ENCODE peak calls at places on chromosomes 3 and 15, in five cellular contexts. One of them, this sample, is unnamed.

GRCh38 chr3:99542771-99543518 is 95.4 kb upstream of the COL8A1 start:
- DNase-seq in HepG2: no peak
- DNase-seq in K562: no peak
- DNase-seq in H1: no peak
- DNase-seq in GM12878: no peak
- DNase-seq in this sample: peak

GRCh38 chr3:31659246-31659645 is 126.5 kb downstream of the STT3B start:
- DNase-seq in HepG2: no peak
- DNase-seq in K562: no peak
- DNase-seq in H1: no peak
- DNase-seq in GM12878: no peak
- DNase-seq in this sample: no peak

GRCh38 chr3:115553796-115554495 is 69.4 kb upstream of the GAP43 start:
- DNase-seq in HepG2: no peak
- DNase-seq in K562: no peak
- DNase-seq in H1: no peak
- DNase-seq in GM12878: no peak
- DNase-seq in this sample: peak

GRCh38 chr15:39474657-39475056 is 106.2 kb upstream of the THBS1 start:
- DNase-seq in HepG2: no peak
- DNase-seq in K562: no peak
- DNase-seq in H1: no peak
- DNase-seq in GM12878: no peak
- DNase-seq in this sample: no peak

GRCh38 chr3:22159004-22159695 is 408.1 kb upstream of the ZNF385D start:
- DNase-seq in HepG2: peak
- DNase-seq in K562: no peak
- DNase-seq in H1: no peak
- DNase-seq in GM12878: no peak
- DNase-seq in this sample: no peak

GRCh38 chr3:111539351-111540331 is 2.4 kb upstream of the CD96 start:
- DNase-seq in HepG2: peak
- DNase-seq in K562: peak
- DNase-seq in H1: peak
- DNase-seq in GM12878: peak
- DNase-seq in this sample: peak

GRCh38 chr3:113377158-113377557 is 64.1 kb downstream of the CFAP44 start:
- DNase-seq in HepG2: peak
- DNase-seq in K562: no peak
- DNase-seq in H1: no peak
- DNase-seq in GM12878: peak
- DNase-seq in this sample: no peak

GRCh38 chr3:137204409-137204808 is 246.6 kb downstream of the IL20RB start:
- DNase-seq in HepG2: no peak
- DNase-seq in K562: no peak
- DNase-seq in H1: no peak
- DNase-seq in GM12878: no peak
- DNase-seq in this sample: no peak

GRCh38 chr15:98648654-98649537 is 557 bp downstream of the IGF1R start:
- DNase-seq in HepG2: no peak
- DNase-seq in K562: peak
- DNase-seq in H1: no peak
- DNase-seq in GM12878: no peak
- DNase-seq in this sample: peak

GRCh38 chr3:17478673-17479072 is 263.8 kb downstream of the TBC1D5 start:
- DNase-seq in HepG2: peak
- DNase-seq in K562: no peak
- DNase-seq in H1: no peak
- DNase-seq in GM12878: no peak
- DNase-seq in this sample: no peak

GRCh38 chr3:111910806-111911205 is 51.7 kb downstream of the PHLDB2 start:
- DNase-seq in HepG2: no peak
- DNase-seq in K562: no peak
- DNase-seq in H1: no peak
- DNase-seq in GM12878: no peak
- DNase-seq in this sample: no peak

GRCh38 chr3:131454501-131454900 is 48.3 kb downstream of the MRPL3 start:
- DNase-seq in HepG2: no peak
- DNase-seq in K562: no peak
- DNase-seq in H1: no peak
- DNase-seq in GM12878: no peak
- DNase-seq in this sample: no peak

GRCh38 chr15:68439506-68439905 is 7.5 kb upstream of the ITGA11 start:
- DNase-seq in HepG2: no peak
- DNase-seq in K562: no peak
- DNase-seq in H1: no peak
- DNase-seq in GM12878: no peak
- DNase-seq in this sample: no peak

GRCh38 chr15:81752149-81752942 is 293.5 kb downstream of the MEX3B start:
- DNase-seq in HepG2: no peak
- DNase-seq in K562: no peak
- DNase-seq in H1: peak
- DNase-seq in GM12878: no peak
- DNase-seq in this sample: no peak

GRCh38 chr15:97196066-97197027 is 764.2 kb upstream of the ARRDC4 start:
- DNase-seq in HepG2: no peak
- DNase-seq in K562: no peak
- DNase-seq in H1: peak
- DNase-seq in GM12878: no peak
- DNase-seq in this sample: peak

GRCh38 chr3:48405343-48405881 is 24.5 kb downstream of the PLXNB1 start:
- DNase-seq in HepG2: no peak
- DNase-seq in K562: no peak
- DNase-seq in H1: no peak
- DNase-seq in GM12878: no peak
- DNase-seq in this sample: no peak

GRCh38 chr3:129087138-129087702 is 26.6 kb downstream of the GP9 start:
- DNase-seq in HepG2: peak
- DNase-seq in K562: no peak
- DNase-seq in H1: no peak
- DNase-seq in GM12878: no peak
- DNase-seq in this sample: no peak

GRCh38 chr3:11953778-11954177 is 50.4 kb upstream of the SYN2 start:
- DNase-seq in HepG2: no peak
- DNase-seq in K562: no peak
- DNase-seq in H1: no peak
- DNase-seq in GM12878: no peak
- DNase-seq in this sample: no peak
- H2AFZ ChIP-seq in HepG2: no peak
- H2AFZ ChIP-seq in K562: no peak
- H2AFZ ChIP-seq in H1: no peak
- H2AFZ ChIP-seq in GM12878: no peak
- H2AFZ ChIP-seq in this sample: peak

GRCh38 chr3:19866751-19867347 is 67.2 kb downstream of the EFHB start:
- DNase-seq in HepG2: peak
- DNase-seq in K562: peak
- DNase-seq in H1: peak
- DNase-seq in GM12878: peak
- DNase-seq in this sample: peak
- TF ChIP-seq CREB1 in HepG2: no peak
- TF ChIP-seq CREB1 in K562: no peak
- TF ChIP-seq CREB1 in H1: no peak
- TF ChIP-seq CREB1 in GM12878: no peak
- TF ChIP-seq CREB1 in this sample: no peak

GRCh38 chr3:46981932-46982471 is 2.5 kb downstream of the NBEAL2 start:
- DNase-seq in HepG2: no peak
- DNase-seq in K562: no peak
- DNase-seq in H1: no peak
- DNase-seq in GM12878: no peak
- DNase-seq in this sample: peak

GRCh38 chr3:46978985-46979944 is at the start of gene NBEAL2:
- DNase-seq in HepG2: peak
- DNase-seq in K562: peak
- DNase-seq in H1: peak
- DNase-seq in GM12878: peak
- DNase-seq in this sample: peak

GRCh38 chr3:46977811-46978195 is 1.3 kb upstream of the CCDC12 start:
- DNase-seq in HepG2: no peak
- DNase-seq in K562: no peak
- DNase-seq in H1: no peak
- DNase-seq in GM12878: no peak
- DNase-seq in this sample: no peak

GRCh38 chr3:46978381-46978780 is 1.1 kb upstream of the NBEAL2 start:
- DNase-seq in HepG2: no peak
- DNase-seq in K562: no peak
- DNase-seq in H1: no peak
- DNase-seq in GM12878: no peak
- DNase-seq in this sample: no peak

GRCh38 chr3:46979958-46980497 is 562 bp downstream of the NBEAL2 start:
- DNase-seq in HepG2: no peak
- DNase-seq in K562: no peak
- DNase-seq in H1: no peak
- DNase-seq in GM12878: no peak
- DNase-seq in this sample: no peak
- H2AFZ ChIP-seq in HepG2: no peak
- H2AFZ ChIP-seq in K562: peak
- H2AFZ ChIP-seq in H1: no peak
- H2AFZ ChIP-seq in GM12878: peak
- H2AFZ ChIP-seq in this sample: no peak

GRCh38 chr3:127680146-127680661 is 7.5 kb downstream of the ABTB1 start:
- DNase-seq in HepG2: no peak
- DNase-seq in K562: no peak
- DNase-seq in H1: peak
- DNase-seq in GM12878: no peak
- DNase-seq in this sample: no peak
- TF ChIP-seq CREB1 in HepG2: no peak
- TF ChIP-seq CREB1 in K562: no peak
- TF ChIP-seq CREB1 in H1: no peak
- TF ChIP-seq CREB1 in GM12878: no peak
- TF ChIP-seq CREB1 in this sample: no peak

GRCh38 chr3:78244136-78244535 is 1204.2 kb downstream of the ROBO2 start:
- DNase-seq in HepG2: no peak
- DNase-seq in K562: no peak
- DNase-seq in H1: no peak
- DNase-seq in GM12878: no peak
- DNase-seq in this sample: no peak
- H2AFZ ChIP-seq in HepG2: no peak
- H2AFZ ChIP-seq in K562: no peak
- H2AFZ ChIP-seq in H1: no peak
- H2AFZ ChIP-seq in GM12878: no peak
- H2AFZ ChIP-seq in this sample: no peak

DNA sequence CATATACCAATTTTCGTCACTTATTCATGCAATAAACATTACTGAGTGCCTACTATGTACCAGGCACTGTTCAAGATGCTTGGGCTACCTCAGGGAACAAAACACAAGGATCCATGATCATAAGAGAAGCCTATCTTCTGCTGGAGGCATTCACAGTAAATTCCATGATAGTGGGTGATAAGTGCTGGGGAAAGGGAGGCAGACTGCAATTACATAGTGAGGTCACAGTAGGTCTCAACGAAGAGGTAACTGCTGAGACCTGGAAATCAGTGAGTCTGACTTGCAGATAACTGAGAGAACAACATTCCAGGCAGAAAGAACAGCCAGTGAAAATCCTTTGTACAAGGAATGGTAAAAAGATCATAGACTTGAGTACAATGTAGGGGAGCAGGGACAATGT is 33.6 kb downstream of the RAF1 start:
- DNase-seq in HepG2: no peak
- DNase-seq in K562: no peak
- DNase-seq in H1: no peak
- DNase-seq in GM12878: no peak
- DNase-seq in this sample: peak
- TF ChIP-seq CREB1 in HepG2: no peak
- TF ChIP-seq CREB1 in K562: no peak
- TF ChIP-seq CREB1 in H1: no peak
- TF ChIP-seq CREB1 in GM12878: no peak
- TF ChIP-seq CREB1 in this sample: no peak

GRCh38 chr3:126274735-126275734 is 82.2 kb downstream of the KLF15 start:
- DNase-seq in HepG2: no peak
- DNase-seq in K562: no peak
- DNase-seq in H1: no peak
- DNase-seq in GM12878: no peak
- DNase-seq in this sample: no peak
- H2AFZ ChIP-seq in HepG2: no peak
- H2AFZ ChIP-seq in K562: no peak
- H2AFZ ChIP-seq in H1: peak
- H2AFZ ChIP-seq in GM12878: no peak
- H2AFZ ChIP-seq in this sample: no peak

This sample was measured in GM23338.